ENCODE peak calls at places on chromosomes 5 and 9, in seven cellular contexts. M is H9; F is stomach; K is SK-N-SH; L is SJSA1; Y is effector memory CD4-positive, alpha-beta T cell; A is prostate gland. C is an unnamed sample.

GRCh38 chr9:6938447-6938846 is 180.7 kb downstream of the KDM4C start:
- DNase-seq in M (no peak), F (no peak), K (no peak), L (peak; percentile 65), Y (no peak), A (no peak), C (no peak)

GRCh38 chr5:96344678-96345612 is 88.1 kb downstream of the PCSK1 start:
- DNase-seq in M (no peak), F (peak; percentile 73), K (peak; percentile 36), L (peak; percentile 41), Y (no peak), A (peak; percentile 61), C (no peak)

GRCh38 chr9:128085852-128086409 is 17.9 kb downstream of the SLC25A25 start:
- DNase-seq in M (no peak), F (no peak), K (no peak), L (no peak), Y (no peak), A (no peak), C (no peak)

GRCh38 chr5:151222054-151222768 is 1.7 kb downstream of the CCDC69 start:
- DNase-seq in M (no peak), F (no peak), K (no peak), L (no peak), Y (no peak), A (no peak), C (no peak)

GRCh38 chr5:151745071-151745705 is 13.2 kb downstream of the ATOX1 start:
- DNase-seq in M (no peak), F (peak; percentile 37), K (no peak), L (peak; percentile 94), Y (peak; percentile 48), A (peak; percentile 74), C (peak; percentile 77)

GRCh38 chr9:84357235-84357634 is 16.7 kb upstream of the SLC28A3 start:
- DNase-seq in M (no peak), F (no peak), K (no peak), L (no peak), Y (no peak), A (no peak), C (no peak)

GRCh38 chr9:135353935-135354334 is 125.6 kb upstream of the PPP1R26 start:
- DNase-seq in M (no peak), F (no peak), K (no peak), L (no peak), Y (no peak), A (no peak), C (no peak)

GRCh38 chr5:159478950-159479349 is 148.7 kb upstream of the IL12B start:
- DNase-seq in M (no peak), F (no peak), K (no peak), L (no peak), Y (no peak), A (no peak), C (no peak)

GRCh38 chr5:178068293-178068692 is 45.0 kb upstream of the N4BP3 start:
- DNase-seq in M (no peak), F (no peak), K (peak; percentile 50), L (no peak), Y (no peak), A (no peak), C (no peak)

GRCh38 chr5:97094579-97095317 is 47.7 kb downstream of the LIX1 start:
- DNase-seq in M (no peak), F (no peak), K (no peak), L (no peak), Y (no peak), A (no peak), C (no peak)

GRCh38 chr9:119234636-119235035 is 134.6 kb downstream of the BRINP1 start:
- DNase-seq in M (no peak), F (no peak), K (no peak), L (no peak), Y (no peak), A (no peak), C (no peak)

GRCh38 chr5:94545870-94546625 is 72.4 kb downstream of the KIAA0825 start:
- DNase-seq in M (no peak), F (no peak), K (no peak), L (no peak), Y (no peak), A (no peak), C (peak; percentile 71)

GRCh38 chr9:107054146-107054545 is 191.2 kb downstream of the ZNF462 start:
- DNase-seq in M (no peak), F (no peak), K (no peak), L (no peak), Y (no peak), A (no peak), C (no peak)

GRCh38 chr5:74423383-74423782 is 217.1 kb downstream of the ENC1 start:
- DNase-seq in M (no peak), F (no peak), K (no peak), L (no peak), Y (no peak), A (no peak), C (no peak)

GRCh38 chr9:18689881-18690280 is 215.9 kb downstream of the ADAMTSL1 start:
- DNase-seq in M (no peak), F (no peak), K (no peak), L (no peak), Y (no peak), A (no peak), C (no peak)

GRCh38 chr5:131622633-131623032 is 12.4 kb downstream of the RAPGEF6 start:
- DNase-seq in M (no peak), F (no peak), K (no peak), L (peak; percentile 50), Y (no peak), A (no peak), C (no peak)

GRCh38 chr9:18459958-18460584 is 13.9 kb upstream of the ADAMTSL1 start:
- DNase-seq in M (no peak), F (no peak), K (no peak), L (peak; percentile 73), Y (no peak), A (no peak), C (no peak)

GRCh38 chr9:87530716-87531115 is 33.0 kb downstream of the DAPK1 start:
- DNase-seq in M (peak; percentile 65), F (no peak), K (no peak), L (no peak), Y (no peak), A (no peak), C (no peak)

GRCh38 chr9:18499987-18500386 is 26.0 kb downstream of the ADAMTSL1 start:
- DNase-seq in M (no peak), F (no peak), K (no peak), L (no peak), Y (no peak), A (no peak), C (no peak)

GRCh38 chr9:22722492-22722891 is 275.9 kb downstream of the DMRTA1 start:
- DNase-seq in M (no peak), F (no peak), K (no peak), L (no peak), Y (no peak), A (no peak), C (no peak)

GRCh38 chr9:107949058-107949457 is 459.5 kb upstream of the KLF4 start:
- DNase-seq in M (no peak), F (no peak), K (no peak), L (no peak), Y (no peak), A (no peak), C (no peak)

GRCh38 chr5:39505751-39506150 is 81.0 kb upstream of the DAB2 start:
- DNase-seq in M (no peak), F (no peak), K (no peak), L (no peak), Y (no peak), A (no peak), C (no peak)

GRCh38 chr5:39503148-39503547 is 78.4 kb upstream of the DAB2 start:
- DNase-seq in M (no peak), F (peak; percentile 26), K (no peak), L (no peak), Y (no peak), A (no peak), C (no peak)

GRCh38 chr5:39500656-39501295 is 76.0 kb upstream of the DAB2 start:
- DNase-seq in M (no peak), F (no peak), K (no peak), L (no peak), Y (no peak), A (no peak), C (no peak)

GRCh38 chr5:39501403-39501802 is 76.6 kb upstream of the DAB2 start:
- DNase-seq in M (no peak), F (no peak), K (no peak), L (peak; percentile 64), Y (no peak), A (no peak), C (peak; percentile 74)

DNA sequence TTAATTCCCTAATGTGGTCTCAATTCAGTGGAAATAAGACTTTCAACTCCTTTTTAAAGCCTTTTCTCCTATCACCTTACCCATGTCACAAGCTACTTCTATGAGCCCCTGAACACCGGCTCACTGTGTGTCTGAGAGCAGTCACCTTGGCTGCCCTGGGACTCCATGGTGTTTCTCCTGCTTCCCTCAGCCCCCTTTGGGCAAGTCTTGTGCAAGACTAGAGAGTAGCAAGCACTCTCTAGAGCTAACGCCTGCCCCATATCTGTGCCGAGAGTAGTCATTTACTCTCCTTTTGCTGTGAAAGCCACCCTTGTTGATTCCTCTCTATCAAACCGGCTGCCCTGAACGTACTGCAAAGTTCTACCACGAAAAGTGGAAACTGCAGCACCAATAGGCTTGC is 77.9 kb upstream of the DAB2 start:
- DNase-seq in M (no peak), F (no peak), K (no peak), L (no peak), Y (no peak), A (no peak), C (no peak)
- H3K27ac ChIP-seq in M (no peak overlapping the region), F (peak overlapping the region; percentile 60), K (peak overlapping the region; percentile 87), L (peak overlapping the region; percentile 67), Y (no peak overlapping the region), A (no peak overlapping the region), C (no peak overlapping the region)

GRCh38 chr5:124742983-124743533 is 3.4 kb downstream of the ZNF608 start:
- DNase-seq in M (no peak), F (no peak), K (no peak), L (peak; percentile 88), Y (no peak), A (peak; percentile 33), C (no peak)
- H3K4me1 ChIP-seq in M (peaks cover 14% of the 10 kb centered on the region), F (peaks cover 47% of the 10 kb centered on the region), K (peaks cover 5% of the 10 kb centered on the region), L (peaks cover 48% of the 10 kb centered on the region), Y (peaks cover 2% of the 10 kb centered on the region), A (peaks cover 4% of the 10 kb centered on the region), C (no peaks in the 10 kb centered on the region)

DNA sequence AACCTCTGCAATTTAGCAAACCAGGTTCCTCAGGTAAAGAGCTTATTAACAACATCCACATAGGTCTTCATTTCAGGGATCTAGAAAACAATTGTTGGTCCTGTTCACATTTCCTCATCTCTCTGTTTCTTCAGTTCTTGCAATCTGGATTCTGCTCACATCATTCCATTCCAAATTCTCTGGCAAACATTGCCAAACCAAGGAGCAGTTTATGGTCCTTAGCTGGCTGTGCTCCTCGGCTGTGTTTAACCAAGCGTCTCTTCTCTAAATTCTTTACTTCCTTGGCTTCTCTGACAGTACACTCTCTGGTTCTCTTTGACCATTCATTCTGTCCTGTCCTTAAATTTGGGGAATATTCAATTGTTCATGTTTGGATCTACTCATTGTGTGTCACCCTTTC is 65.8 kb upstream of the RANBP3L start:
- DNase-seq in M (no peak), F (no peak), K (no peak), L (no peak), Y (no peak), A (peak; percentile 42), C (no peak)
- H3K27ac ChIP-seq in M (no peak overlapping the region), F (no peak overlapping the region), K (no peak overlapping the region), L (no peak overlapping the region), Y (no peak overlapping the region), A (peak overlapping the region; percentile 35), C (no peak overlapping the region)

DNA sequence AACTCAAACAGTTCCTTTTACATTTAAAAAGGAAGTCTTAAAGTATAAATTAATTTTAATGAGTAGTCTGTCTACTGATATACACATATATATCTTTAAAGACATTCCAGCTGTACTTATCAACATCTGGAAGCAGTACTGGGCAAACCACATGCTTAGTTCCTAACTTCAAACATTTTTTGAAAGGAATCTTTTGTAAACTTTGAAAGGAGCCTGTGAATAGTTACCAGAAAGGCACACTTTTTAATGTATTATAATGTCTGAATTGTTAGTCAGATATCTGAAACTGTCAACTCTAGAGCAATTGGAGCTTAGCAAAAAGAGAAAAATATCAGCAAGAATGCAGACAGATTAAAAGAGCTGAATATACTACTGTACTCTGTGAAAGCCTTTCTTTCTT is 5.9 kb downstream of the ACTBL2 start:
- DNase-seq in M (no peak), F (no peak), K (no peak), L (no peak), Y (no peak), A (no peak), C (no peak)
- H3K4me1 ChIP-seq in M (no peaks in the 10 kb centered on the region), F (no peaks in the 10 kb centered on the region), K (no peaks in the 10 kb centered on the region), L (no peaks in the 10 kb centered on the region), Y (no peaks in the 10 kb centered on the region), A (no peaks in the 10 kb centered on the region), C (no peaks in the 10 kb centered on the region)